ENCODE peak calls at places on chromosomes 3 and 15, in five cellular contexts. S is choroid plexus epithelial cell; P is central memory CD4-positive, alpha-beta T cell; B is non-pigmented ciliary epithelial cell; F is kidney epithelial cell. K is an unnamed sample.

GRCh38 chr15:24955549-24955929 is 752 bp downstream of the SNRPN start:
- DNase-seq in B (no peak), F (no peak), P (no peak), S (no peak), K (no peak)

GRCh38 chr3:43953814-43954241 is 263.1 kb downstream of the ABHD5 start:
- DNase-seq in P (no peak), F (peak; percentile 95), S (peak; percentile 62), B (peak; percentile 8), K (no peak)

GRCh38 chr3:12154151-12154550 is 4.6 kb downstream of the TIMP4 start:
- DNase-seq in S (peak; percentile 42), F (no peak), P (no peak), B (no peak), K (no peak)

GRCh38 chr15:59657635-59658125 is 365 bp upstream of the GTF2A2 start:
- DNase-seq in B (no peak), P (no peak), S (no peak), F (no peak), K (no peak)

GRCh38 chr3:134406331-134407246 is 32.3 kb upstream of the AMOTL2 start:
- DNase-seq in P (no peak), B (no peak), F (no peak), S (no peak), K (no peak)

GRCh38 chr15:60010467-60011257 is 6.6 kb downstream of the FOXB1 start:
- DNase-seq in F (no peak), B (no peak), S (no peak), P (no peak), K (no peak)

GRCh38 chr3:33441322-33441976 is 1.2 kb upstream of the UBP1 start:
- DNase-seq in S (no peak), B (no peak), F (no peak), P (no peak), K (no peak)

GRCh38 chr3:188486952-188487351 is 333.0 kb downstream of the LPP start:
- DNase-seq in S (peak; percentile 43), P (no peak), B (no peak), F (no peak), K (no peak)

GRCh38 chr3:13934813-13935212 is 54.9 kb upstream of the WNT7A start:
- DNase-seq in P (no peak), B (no peak), S (no peak), F (no peak), K (no peak)

GRCh38 chr3:29176501-29176900 is 104.4 kb upstream of the RBMS3 start:
- DNase-seq in B (no peak), S (no peak), P (no peak), F (no peak), K (no peak)

GRCh38 chr3:172892158-172892557 is 141.6 kb downstream of the ECT2 start:
- DNase-seq in B (peak; percentile 32), P (no peak), F (no peak), S (peak; percentile 82), K (no peak)

GRCh38 chr3:134359121-134360010 is 14.9 kb downstream of the AMOTL2 start:
- DNase-seq in P (no peak), F (no peak), B (no peak), S (no peak), K (no peak)

GRCh38 chr3:13069495-13069894 is 3.7 kb downstream of the IQSEC1 start:
- DNase-seq in B (no peak), F (no peak), P (peak; percentile 52), S (no peak), K (no peak)

GRCh38 chr3:9955067-9955502 is 2.9 kb upstream of the PRRT3 start:
- DNase-seq in S (peak; percentile 48), P (no peak), B (no peak), F (no peak), K (no peak)

GRCh38 chr3:99620976-99621375 is 17.4 kb upstream of the COL8A1 start:
- DNase-seq in S (no peak), B (no peak), F (no peak), P (no peak), K (no peak)

GRCh38 chr3:133691410-133692107 is 29.8 kb upstream of the TOPBP1 start:
- DNase-seq in F (no peak), P (no peak), S (peak; percentile 19), B (no peak), K (no peak)

GRCh38 chr3:34882764-34883163 is 756.6 kb upstream of the ARPP21 start:
- DNase-seq in S (peak; percentile 43), P (no peak), B (no peak), F (no peak), K (no peak)

GRCh38 chr15:20646529-20647142 is 105.0 kb upstream of the GOLGA6L6 start:
- DNase-seq in B (no peak), P (no peak), F (no peak), S (no peak), K (no peak)

GRCh38 chr3:14246414-14246813 is 67.8 kb downstream of the LSM3 start:
- DNase-seq in B (no peak), P (no peak), F (no peak), S (peak; percentile 57), K (no peak)